ENCODE peak calls at places on chromosomes 4 and X, in nine cellular contexts. H is pancreas, I is mammary epithelial cell, C is heart left ventricle, T is AG04450, Z is stomach, A is right lobe of liver, V is keratinocyte, F is body of pancreas. U is an unnamed sample.

GRCh38 chrX:118865231-118865630 is 41.6 kb downstream of the ZCCHC12 start:
- DNase-seq in A (no peak), C (no peak), T (no peak), V (no peak), F (no peak), I (no peak), Z (no peak), H (no peak), U (no peak)

GRCh38 chr4:14837860-14838259 is 164.4 kb upstream of the CPEB2 start:
- DNase-seq in I (no peak), Z (no peak), T (no peak), H (no peak), C (no peak), F (no peak), V (no peak), A (no peak), U (no peak)

GRCh38 chr4:7067147-7067522 is 729 bp downstream of the GRPEL1 start:
- DNase-seq in T (no peak), V (no peak), Z (peak), C (peak), I (no peak), H (no peak), A (peak), F (no peak), U (no peak)

GRCh38 chrX:9729161-9729885 is 36.3 kb downstream of the GPR143 start:
- DNase-seq in H (no peak), I (no peak), F (no peak), C (no peak), Z (no peak), A (no peak), V (no peak), T (no peak), U (no peak)

GRCh38 chr4:147307896-147308680 is 172.8 kb upstream of the EDNRA start:
- DNase-seq in T (no peak), H (no peak), V (no peak), Z (no peak), A (no peak), F (no peak), I (peak), C (no peak), U (no peak)

GRCh38 chr4:184598753-184599491 is 50.3 kb downstream of the CASP3 start:
- DNase-seq in I (no peak), F (no peak), T (no peak), V (no peak), Z (peak), A (no peak), H (no peak), C (no peak), U (no peak)

GRCh38 chr4:7753931-7754465 is 185.7 kb downstream of the AFAP1 start:
- DNase-seq in H (no peak), I (no peak), V (no peak), F (no peak), C (no peak), Z (no peak), T (no peak), A (no peak), U (no peak)

GRCh38 chrX:30275498-30275897 is 28.6 kb downstream of the MAGEB1 start:
- DNase-seq in V (no peak), C (no peak), F (no peak), H (no peak), Z (no peak), T (no peak), I (peak), A (no peak), U (no peak)

GRCh38 chr4:185016101-185016940 is 2.0 kb upstream of the HELT start:
- DNase-seq in V (no peak), C (no peak), Z (no peak), H (no peak), I (no peak), F (no peak), A (no peak), T (no peak), U (no peak)

GRCh38 chrX:136204571-136204970 is 46.6 kb downstream of the MAP7D3 start:
- DNase-seq in Z (no peak), A (no peak), F (no peak), V (no peak), C (peak), H (no peak), I (peak), T (no peak), U (no peak)

GRCh38 chrX:134798472-134798871 is 140.2 kb upstream of the PLAC1 start:
- DNase-seq in T (no peak), I (no peak), H (no peak), V (no peak), F (no peak), Z (no peak), A (no peak), C (no peak), U (no peak)

GRCh38 chr4:30953799-30954198 is 233.6 kb downstream of the PCDH7 start:
- DNase-seq in A (no peak), F (no peak), T (no peak), I (no peak), Z (no peak), C (no peak), V (no peak), H (no peak), U (no peak)
- H3K27ac ChIP-seq in A (no peak), F (no peak), T (no peak), I (no peak), Z (no peak), C (no peak), V (no peak), H (no peak), U (no peak)

GRCh38 chrX:81890476-81890875 is 688.6 kb downstream of the SH3BGRL start:
- DNase-seq in A (no peak), C (no peak), Z (no peak), H (no peak), V (no peak), T (no peak), F (no peak), I (no peak), U (no peak)
- TF ChIP-seq CTCF in A (no peak), C (no peak), Z (no peak), H (no peak), V (no peak), T (no peak), F (no peak), I (no peak), U (no peak)

GRCh38 chr4:139552506-139552905 is 3.5 kb downstream of the SETD7 start:
- DNase-seq in F (no peak), Z (no peak), C (no peak), I (no peak), T (no peak), V (no peak), H (no peak), A (no peak), U (no peak)
- H3K27ac ChIP-seq in F (peak), Z (peak), C (peak), I (no peak), T (no peak), V (no peak), H (no peak), A (no peak), U (no peak)

DNA sequence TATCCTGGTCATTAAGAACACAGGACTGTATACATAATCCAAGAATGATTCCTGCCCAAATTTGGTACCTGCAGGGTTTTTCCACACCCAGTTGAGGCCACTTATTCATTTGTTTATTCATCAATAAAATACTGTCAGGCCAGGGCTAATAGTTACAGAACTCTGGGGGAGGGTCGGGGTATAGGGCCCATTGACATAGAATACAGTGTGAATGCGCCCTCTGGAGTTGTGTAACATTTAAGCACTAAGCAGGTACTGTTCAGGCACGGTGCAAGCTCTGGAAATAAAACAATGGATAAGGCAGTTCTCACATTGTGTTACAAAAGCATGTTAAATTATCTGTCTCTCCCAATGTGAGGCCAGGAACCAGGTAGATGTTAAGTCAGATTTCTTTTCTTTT is 30.8 kb upstream of the LRBA start:
- DNase-seq in V (no peak), H (no peak), T (no peak), I (no peak), A (no peak), F (no peak), C (no peak), Z (no peak), U (no peak)
- TF ChIP-seq CTCF in V (no peak), H (no peak), T (no peak), I (no peak), A (no peak), F (no peak), C (no peak), Z (no peak), U (peak)

GRCh38 chr4:40327340-40327739 is 7.8 kb upstream of the CHRNA9 start:
- DNase-seq in I (no peak), Z (no peak), T (no peak), H (peak), V (no peak), A (no peak), C (no peak), F (no peak), U (no peak)
- H3K27ac ChIP-seq in I (no peak), Z (no peak), T (no peak), H (no peak), V (no peak), A (no peak), C (no peak), F (no peak), U (no peak)

U was measured in Peyer's patch.